ENCODE peak calls at places on chromosomes 1 and 21, in five cellular contexts. One of them, this sample, is unnamed. For H3K4me1 and H3K9me3, the result is how much of the 10 kb centered on the place peaks cover.

GRCh38 chr21:32565856-32566465 is 19.4 kb downstream of the TCP10L start:
- DNase-seq in H9: no peak
- DNase-seq in endothelial cell of umbilical vein: no peak
- DNase-seq in colonic mucosa: no peak
- DNase-seq in body of pancreas: no peak
- DNase-seq in this sample: no peak

GRCh38 chr1:182768973-182769372 is 20.6 kb upstream of the NPL start:
- DNase-seq in colonic mucosa: no peak
- DNase-seq in endothelial cell of umbilical vein: no peak
- DNase-seq in body of pancreas: no peak
- DNase-seq in H9: no peak
- DNase-seq in this sample: no peak

GRCh38 chr1:59985901-59986735 is 59.5 kb upstream of the CYP2J2 start:
- DNase-seq in body of pancreas: no peak
- DNase-seq in colonic mucosa: no peak
- DNase-seq in H9: no peak
- DNase-seq in endothelial cell of umbilical vein: no peak
- DNase-seq in this sample: no peak

GRCh38 chr1:167401260-167401873 is 117.0 kb downstream of the CD247 start:
- DNase-seq in colonic mucosa: peak
- DNase-seq in endothelial cell of umbilical vein: peak
- DNase-seq in body of pancreas: peak
- DNase-seq in H9: peak
- DNase-seq in this sample: peak

GRCh38 chr1:211951856-211952255 is 83.5 kb downstream of the INTS7 start:
- DNase-seq in endothelial cell of umbilical vein: peak
- DNase-seq in body of pancreas: no peak
- DNase-seq in H9: no peak
- DNase-seq in colonic mucosa: no peak
- DNase-seq in this sample: no peak

GRCh38 chr21:44531606-44532128 is 8.3 kb downstream of the KRTAP10-1 start:
- DNase-seq in endothelial cell of umbilical vein: no peak
- DNase-seq in colonic mucosa: no peak
- DNase-seq in H9: no peak
- DNase-seq in body of pancreas: no peak
- DNase-seq in this sample: peak

GRCh38 chr1:209132736-209133467 is 450.6 kb upstream of the CAMK1G start:
- DNase-seq in body of pancreas: no peak
- DNase-seq in colonic mucosa: peak
- DNase-seq in H9: no peak
- DNase-seq in endothelial cell of umbilical vein: no peak
- DNase-seq in this sample: no peak

GRCh38 chr1:214615111-214615510 is 12.1 kb downstream of the CENPF start:
- DNase-seq in H9: no peak
- DNase-seq in endothelial cell of umbilical vein: peak
- DNase-seq in colonic mucosa: no peak
- DNase-seq in body of pancreas: no peak
- DNase-seq in this sample: no peak

GRCh38 chr1:93442276-93442675 is 5.6 kb upstream of the FNBP1L start:
- DNase-seq in body of pancreas: peak
- DNase-seq in H9: no peak
- DNase-seq in endothelial cell of umbilical vein: no peak
- DNase-seq in colonic mucosa: peak
- DNase-seq in this sample: no peak

GRCh38 chr1:24568475-24568874 is 12.6 kb downstream of the NCMAP start:
- DNase-seq in colonic mucosa: no peak
- DNase-seq in endothelial cell of umbilical vein: no peak
- DNase-seq in H9: no peak
- DNase-seq in body of pancreas: no peak
- DNase-seq in this sample: no peak

GRCh38 chr1:154739654-154740053 is 130.4 kb downstream of the KCNN3 start:
- DNase-seq in body of pancreas: no peak
- DNase-seq in endothelial cell of umbilical vein: no peak
- DNase-seq in colonic mucosa: no peak
- DNase-seq in H9: no peak
- DNase-seq in this sample: no peak
- TF ChIP-seq CTCF in body of pancreas: no peak
- TF ChIP-seq CTCF in endothelial cell of umbilical vein: no peak
- TF ChIP-seq CTCF in colonic mucosa: no peak
- TF ChIP-seq CTCF in H9: no peak
- TF ChIP-seq CTCF in this sample: no peak

DNA sequence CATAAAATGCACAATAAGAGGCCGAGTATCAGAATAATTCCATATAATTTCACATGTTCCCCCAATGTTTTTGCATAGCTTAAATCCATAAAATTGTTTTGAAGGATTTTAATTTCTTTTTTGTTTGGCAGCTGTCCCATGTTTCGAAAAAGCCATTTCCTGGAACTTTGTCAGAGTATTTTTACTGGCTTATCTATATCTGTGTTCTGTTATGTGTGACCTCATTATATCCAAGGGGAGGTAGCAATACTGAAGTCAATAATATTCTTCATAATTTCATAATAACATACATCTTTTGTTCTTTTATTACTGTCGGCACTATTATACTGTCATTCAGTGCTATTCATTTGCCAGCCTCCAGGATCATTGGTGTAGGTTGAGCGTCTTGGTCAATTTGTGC is 9.4 kb upstream of the BACH1 start:
- DNase-seq in body of pancreas: no peak
- DNase-seq in H9: no peak
- DNase-seq in colonic mucosa: no peak
- DNase-seq in endothelial cell of umbilical vein: peak
- DNase-seq in this sample: no peak
- H3K4me1 ChIP-seq in body of pancreas: under half
- H3K4me1 ChIP-seq in H9: under half
- H3K4me1 ChIP-seq in colonic mucosa: under half
- H3K4me1 ChIP-seq in endothelial cell of umbilical vein: under half
- H3K4me1 ChIP-seq in this sample: under half

GRCh38 chr1:228117335-228117734 is 8.2 kb upstream of the MRPL55 start:
- DNase-seq in colonic mucosa: no peak
- DNase-seq in endothelial cell of umbilical vein: no peak
- DNase-seq in body of pancreas: no peak
- DNase-seq in H9: no peak
- DNase-seq in this sample: no peak
- H3K9me3 ChIP-seq in colonic mucosa: under half
- H3K9me3 ChIP-seq in endothelial cell of umbilical vein: under half
- H3K9me3 ChIP-seq in body of pancreas: under half
- H3K9me3 ChIP-seq in H9: under half
- H3K9me3 ChIP-seq in this sample: under half

DNA sequence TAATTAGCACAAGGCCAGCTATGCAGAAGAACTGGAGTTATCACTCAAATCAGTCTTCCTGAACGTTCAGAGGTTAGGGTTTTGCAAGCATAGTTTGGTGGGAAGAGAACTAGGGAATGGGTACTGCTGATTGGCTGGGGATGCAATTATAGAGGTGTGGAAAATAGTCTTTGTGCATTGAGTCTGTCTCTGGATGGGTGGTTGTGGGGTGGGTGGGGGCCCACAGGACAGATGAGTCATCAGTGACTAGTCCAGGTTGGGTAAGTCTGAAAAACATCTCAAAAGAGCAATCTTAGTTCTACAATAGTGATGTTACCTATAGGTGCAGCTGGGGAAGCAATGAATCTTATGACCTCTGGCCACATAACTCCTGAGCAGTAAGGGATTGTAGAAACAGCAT is 89.7 kb upstream of the HMCN1 start:
- DNase-seq in H9: no peak
- DNase-seq in endothelial cell of umbilical vein: no peak
- DNase-seq in body of pancreas: no peak
- DNase-seq in colonic mucosa: no peak
- DNase-seq in this sample: no peak
- TF ChIP-seq CTCF in H9: no peak
- TF ChIP-seq CTCF in endothelial cell of umbilical vein: no peak
- TF ChIP-seq CTCF in body of pancreas: no peak
- TF ChIP-seq CTCF in colonic mucosa: no peak
- TF ChIP-seq CTCF in this sample: no peak

GRCh38 chr1:201586806-201587205 is 47.9 kb downstream of the NAV1 start:
- DNase-seq in colonic mucosa: no peak
- DNase-seq in H9: no peak
- DNase-seq in endothelial cell of umbilical vein: no peak
- DNase-seq in body of pancreas: no peak
- DNase-seq in this sample: no peak
- H3K4me1 ChIP-seq in colonic mucosa: under half
- H3K4me1 ChIP-seq in H9: under half
- H3K4me1 ChIP-seq in endothelial cell of umbilical vein: under half
- H3K4me1 ChIP-seq in body of pancreas: under half
- H3K4me1 ChIP-seq in this sample: under half

GRCh38 chr1:248710305-248710900 is 7.8 kb upstream of the OR14I1 start:
- DNase-seq in endothelial cell of umbilical vein: no peak
- DNase-seq in body of pancreas: no peak
- DNase-seq in colonic mucosa: no peak
- DNase-seq in H9: no peak
- DNase-seq in this sample: no peak
- H3K9me3 ChIP-seq in endothelial cell of umbilical vein: under half
- H3K9me3 ChIP-seq in body of pancreas: under half
- H3K9me3 ChIP-seq in colonic mucosa: under half
- H3K9me3 ChIP-seq in H9: half or more
- H3K9me3 ChIP-seq in this sample: under half

GRCh38 chr1:223887724-223888428 is 42.1 kb upstream of the TP53BP2 start:
- DNase-seq in colonic mucosa: no peak
- DNase-seq in endothelial cell of umbilical vein: peak
- DNase-seq in body of pancreas: peak
- DNase-seq in H9: no peak
- DNase-seq in this sample: no peak

GRCh38 chr1:223885614-223886013 is 39.9 kb upstream of the TP53BP2 start:
- DNase-seq in H9: no peak
- DNase-seq in colonic mucosa: no peak
- DNase-seq in endothelial cell of umbilical vein: no peak
- DNase-seq in body of pancreas: no peak
- DNase-seq in this sample: no peak

GRCh38 chr1:223886516-223886921 is 40.8 kb upstream of the TP53BP2 start:
- DNase-seq in endothelial cell of umbilical vein: no peak
- DNase-seq in colonic mucosa: no peak
- DNase-seq in body of pancreas: no peak
- DNase-seq in H9: no peak
- DNase-seq in this sample: no peak
- TF ChIP-seq CTCF in endothelial cell of umbilical vein: no peak
- TF ChIP-seq CTCF in colonic mucosa: no peak
- TF ChIP-seq CTCF in body of pancreas: no peak
- TF ChIP-seq CTCF in H9: no peak
- TF ChIP-seq CTCF in this sample: no peak

This sample was measured in BE2C.